ENCODE peak calls at places on chromosomes 12 and 14, in seven cellular contexts. V is colonic mucosa, P is heart right ventricle, N is left ventricle myocardium inferior, J is thoracic aorta, Z is IMR-90, X is sigmoid colon. W is an unnamed sample.
A peak's percentile ranks its signal among the peaks of the same experiment; 100 is the strongest.

GRCh38 chr12:24393105-24393504 is 443.6 kb upstream of the SOX5 start:
- DNase-seq in V (no peak), P (no peak), N (no peak), J (no peak), Z (no peak), X (no peak), W (no peak)

GRCh38 chr14:105059035-105059916 is 6.0 kb downstream of the GPR132 start:
- DNase-seq in V (no peak), P (peak; percentile 49), N (peak; percentile 48), J (no peak), Z (no peak), X (no peak), W (peak; percentile 80)

GRCh38 chr14:54572316-54572715 is 5.4 kb downstream of the SAMD4A start:
- DNase-seq in V (peak; percentile 28), P (no peak), N (no peak), J (no peak), Z (no peak), X (no peak), W (no peak)

GRCh38 chr12:120394483-120395367 is 25.8 kb upstream of the MSI1 start:
- DNase-seq in V (peak; percentile 71), P (no peak), N (no peak), J (no peak), Z (no peak), X (no peak), W (peak; percentile 80)

GRCh38 chr12:52321433-52321832 is 235 bp upstream of the KRT83 start:
- DNase-seq in V (no peak), P (no peak), N (no peak), J (no peak), Z (no peak), X (no peak), W (no peak)

GRCh38 chr12:69701821-69702220 is 2.7 kb upstream of the BEST3 start:
- DNase-seq in V (no peak), P (no peak), N (no peak), J (no peak), Z (no peak), X (no peak), W (no peak)

GRCh38 chr14:54857830-54858269 is 44.8 kb downstream of the GCH1 start:
- DNase-seq in V (no peak), P (no peak), N (no peak), J (no peak), Z (no peak), X (no peak), W (no peak)

GRCh38 chr14:68255697-68256178 is 436.2 kb downstream of the RAD51B start:
- DNase-seq in V (no peak), P (no peak), N (no peak), J (no peak), Z (peak; percentile 93), X (no peak), W (no peak)

GRCh38 chr14:22313172-22313801 is 275.7 kb downstream of the DAD1 start:
- DNase-seq in V (no peak), P (no peak), N (no peak), J (no peak), Z (peak; percentile 70), X (no peak), W (no peak)

GRCh38 chr12:77571127-77571526 is 259.6 kb upstream of the NAV3 start:
- DNase-seq in V (no peak), P (no peak), N (no peak), J (no peak), Z (peak; percentile 24), X (no peak), W (no peak)

GRCh38 chr12:40921563-40922163 is 229.4 kb downstream of the CNTN1 start:
- DNase-seq in V (no peak), P (no peak), N (no peak), J (no peak), Z (peak; percentile 19), X (no peak), W (no peak)

GRCh38 chr14:32709072-32709471 is 229.6 kb upstream of the NPAS3 start:
- DNase-seq in V (no peak), P (peak; percentile 62), N (no peak), J (no peak), Z (peak; percentile 77), X (peak; percentile 70), W (no peak)

GRCh38 chr12:5088586-5089264 is 45.0 kb downstream of the KCNA5 start:
- DNase-seq in V (no peak), P (no peak), N (no peak), J (no peak), Z (peak; percentile 91), X (no peak), W (no peak)

GRCh38 chr14:26841920-26842741 is 244.3 kb upstream of the NOVA1 start:
- DNase-seq in V (peak; percentile 45), P (peak; percentile 52), N (no peak), J (no peak), Z (peak; percentile 60), X (peak; percentile 88), W (no peak)

GRCh38 chr14:47040490-47040889 is 388.9 kb upstream of the RPL10L start:
- DNase-seq in V (no peak), P (no peak), N (no peak), J (no peak), Z (no peak), X (no peak), W (no peak)

GRCh38 chr14:67343601-67344230 is 15.9 kb downstream of the ATP6V1D start:
- DNase-seq in V (no peak), P (no peak), N (no peak), J (no peak), Z (no peak), X (no peak), W (no peak)

GRCh38 chr12:28413455-28414109 is 223.3 kb downstream of the CCDC91 start:
- DNase-seq in V (no peak), P (no peak), N (no peak), J (no peak), Z (no peak), X (no peak), W (no peak)

GRCh38 chr14:90383126-90383730 is 13.6 kb upstream of the CALM1 start:
- DNase-seq in V (peak; percentile 99), P (peak; percentile 99), N (peak; percentile 100), J (peak; percentile 98), Z (peak; percentile 100), X (peak; percentile 100), W (peak; percentile 100)

GRCh38 chr12:49962861-49963765 is 1.4 kb downstream of the AQP5 start:
- DNase-seq in V (peak; percentile 57), P (peak; percentile 62), N (peak; percentile 71), J (peak; percentile 38), Z (no peak), X (no peak), W (peak; percentile 84)

GRCh38 chr12:48002179-48002601 is 2.1 kb downstream of the COL2A1 start:
- DNase-seq in V (no peak), P (no peak), N (no peak), J (no peak), Z (no peak), X (no peak), W (no peak)

GRCh38 chr12:72273851-72274284 is 1.7 kb downstream of the TRHDE start:
- DNase-seq in V (no peak), P (no peak), N (no peak), J (no peak), Z (no peak), X (no peak), W (no peak)

GRCh38 chr12:91139264-91139663 is 28.0 kb upstream of the LUM start:
- DNase-seq in V (no peak), P (no peak), N (no peak), J (no peak), Z (peak; percentile 17), X (no peak), W (no peak)

GRCh38 chr12:7555752-7556151 is 52.2 kb upstream of the CD163 start:
- DNase-seq in V (no peak), P (no peak), N (no peak), J (no peak), Z (peak; percentile 73), X (no peak), W (no peak)

GRCh38 chr12:9751204-9752144 is 9.2 kb downstream of the CD69 start:
- DNase-seq in V (no peak), P (no peak), N (no peak), J (no peak), Z (peak; percentile 16), X (no peak), W (no peak)

GRCh38 chr14:54116972-54117371 is 160.3 kb upstream of the BMP4 start:
- DNase-seq in V (no peak), P (no peak), N (no peak), J (no peak), Z (peak; percentile 66), X (no peak), W (no peak)

GRCh38 chr14:105167303-105168092 is 1.1 kb downstream of the JAG2 start:
- DNase-seq in V (no peak), P (no peak), N (no peak), J (no peak), Z (no peak), X (no peak), W (peak; percentile 66)

GRCh38 chr12:109961201-109961600 is 35.0 kb downstream of the GIT2 start:
- DNase-seq in V (no peak), P (no peak), N (peak; percentile 23), J (no peak), Z (no peak), X (no peak), W (no peak)

GRCh38 chr12:21451529-21451928 is 14.1 kb downstream of the PYROXD1 start:
- DNase-seq in V (no peak), P (no peak), N (no peak), J (no peak), Z (peak; percentile 56), X (no peak), W (no peak)

DNA sequence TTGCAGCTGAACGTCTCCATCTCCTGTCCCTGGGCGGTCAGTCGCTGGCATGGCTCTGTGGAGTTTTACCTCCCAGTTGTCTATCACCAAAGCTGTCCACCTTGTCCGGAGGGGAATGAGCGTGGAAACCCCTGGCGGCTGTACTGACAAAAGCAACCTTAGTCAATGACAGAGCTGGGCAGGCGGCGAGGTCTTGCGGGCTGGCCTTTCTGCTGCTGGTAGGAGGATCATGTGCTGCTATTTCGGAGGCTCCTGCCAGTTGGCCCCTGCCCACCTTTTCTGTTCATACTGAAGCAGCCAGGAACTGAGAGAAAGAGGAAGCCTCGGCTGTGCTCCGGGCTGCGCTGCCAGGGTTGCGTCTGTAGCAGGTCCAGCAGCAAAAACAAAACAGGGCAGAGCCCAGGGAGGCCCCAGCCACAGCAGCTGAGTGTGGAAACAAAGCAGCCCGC is 57.7 kb downstream of the HMGA2 start:
- DNase-seq in V (peak; percentile 39), P (peak; percentile 77), N (peak; percentile 83), J (peak; percentile 21), Z (peak; percentile 38), X (peak; percentile 95), W (peak; percentile 79)
- H3K27ac ChIP-seq in V (no peak overlapping the region), P (peak overlapping the region; percentile 35), N (peak overlapping the region; percentile 81), J (no peak overlapping the region), Z (peak overlapping the region; percentile 70), X (peak overlapping the region; percentile 70), W (peak overlapping the region; percentile 25)

GRCh38 chr14:65469903-65470302 is 57.4 kb downstream of the FUT8 start:
- DNase-seq in V (no peak), P (no peak), N (no peak), J (no peak), Z (no peak), X (no peak), W (no peak)
- H3K4me1 ChIP-seq in V (no peaks in the 10 kb centered on the region), P (peaks cover 12% of the 10 kb centered on the region), N (no peaks in the 10 kb centered on the region), J (no peaks in the 10 kb centered on the region), Z (no peaks in the 10 kb centered on the region), X (no peaks in the 10 kb centered on the region), W (no peaks in the 10 kb centered on the region)

GRCh38 chr14:20569066-20569465 is 8.2 kb upstream of the RNASE9 start:
- DNase-seq in V (no peak), P (no peak), N (no peak), J (no peak), Z (no peak), X (no peak), W (no peak)
- H3K27me3 ChIP-seq in V (no peaks in the 10 kb centered on the region), P (no peaks in the 10 kb centered on the region), N (no peaks in the 10 kb centered on the region), J (no peaks in the 10 kb centered on the region), Z (no peaks in the 10 kb centered on the region), X (no peaks in the 10 kb centered on the region), W (no peaks in the 10 kb centered on the region)

GRCh38 chr14:50778757-50779483 is 52.0 kb downstream of the NIN start:
- DNase-seq in V (no peak), P (no peak), N (no peak), J (no peak), Z (peak; percentile 76), X (no peak), W (no peak)
- H3K27ac ChIP-seq in V (no peak overlapping the region), P (no peak overlapping the region), N (no peak overlapping the region), J (no peak overlapping the region), Z (no peak overlapping the region), X (no peak overlapping the region), W (no peak overlapping the region)